ENCODE peak calls at places on chromosomes 12 and 14, in six cellular contexts. T, C, A, W, O and P are unnamed samples.
A peak's percentile ranks its signal among the peaks of the same experiment; 100 is the strongest.

GRCh38 chr14:51356381-51356780 is 116.3 kb downstream of the TMX1 start:
- DNase-seq in T (no peak), C (no peak), A (no peak), W (no peak), O (no peak), P (no peak)

GRCh38 chr14:45381091-45381490 is 128.1 kb upstream of the MIS18BP1 start:
- DNase-seq in T (no peak), C (no peak), A (no peak), W (no peak), O (no peak), P (no peak)

GRCh38 chr12:114628199-114628598 is 55.8 kb downstream of the TBX3 start:
- DNase-seq in T (no peak), C (no peak), A (no peak), W (no peak), O (no peak), P (no peak)

GRCh38 chr12:116547955-116548471 is 11.2 kb upstream of the MAP1LC3B2 start:
- DNase-seq in T (no peak), C (peak; percentile 93), A (peak; percentile 68), W (no peak), O (no peak), P (peak; percentile 44)

GRCh38 chr12:122087431-122088180 is 9.1 kb downstream of the MLXIP start:
- DNase-seq in T (no peak), C (no peak), A (no peak), W (no peak), O (no peak), P (no peak)

GRCh38 chr12:107450541-107450940 is 235.1 kb upstream of the PWP1 start:
- DNase-seq in T (no peak), C (no peak), A (no peak), W (no peak), O (no peak), P (no peak)

GRCh38 chr14:24368562-24369252 is 723 bp downstream of the NFATC4 start:
- DNase-seq in T (peak; percentile 41), C (no peak), A (peak; percentile 58), W (no peak), O (no peak), P (peak; percentile 72)

GRCh38 chr14:31059152-31059924 is 33.2 kb upstream of the STRN3 start:
- DNase-seq in T (no peak), C (no peak), A (peak; percentile 92), W (no peak), O (no peak), P (no peak)

GRCh38 chr12:30753233-30753632 is 1.5 kb downstream of the CAPRIN2 start:
- DNase-seq in T (peak; percentile 45), C (peak; percentile 57), A (peak; percentile 55), W (no peak), O (peak; percentile 70), P (peak; percentile 77)

GRCh38 chr14:21255385-21256101 is 13.7 kb downstream of the HNRNPC start:
- DNase-seq in T (no peak), C (no peak), A (no peak), W (no peak), O (no peak), P (no peak)